ENCODE peak calls at places on chromosomes 4 and X, in seven cellular contexts. J, Y, E, Z, W, M and T are unnamed samples.

GRCh38 chr4:1812720-1813119 is 19.6 kb downstream of the FGFR3 start:
- DNase-seq in J (no peak), Y (no peak), E (no peak), Z (no peak), W (no peak), M (no peak), T (no peak)

GRCh38 chr4:26048378-26048882 is 134.4 kb downstream of the SMIM20 start:
- DNase-seq in J (peak; percentile 74), Y (peak; percentile 96), E (peak; percentile 43), Z (peak; percentile 40), W (peak; percentile 68), M (no peak), T (no peak)

GRCh38 chrX:2609431-2610238 is 81.5 kb upstream of the CD99 start:
- DNase-seq in J (no peak), Y (peak; percentile 32), E (no peak), Z (peak; percentile 36), W (no peak), M (no peak), T (no peak)

GRCh38 chr4:180947421-180947820 is 1295.8 kb upstream of the TENM3 start:
- DNase-seq in J (no peak), Y (peak; percentile 73), E (no peak), Z (no peak), W (peak; percentile 24), M (no peak), T (no peak)

GRCh38 chr4:8588196-8588470 is 4.4 kb upstream of the CPZ start:
- DNase-seq in J (no peak), Y (no peak), E (no peak), Z (no peak), W (no peak), M (no peak), T (no peak)

GRCh38 chrX:106894392-106894909 is 8.7 kb downstream of the RIPPLY1 start:
- DNase-seq in J (peak; percentile 30), Y (peak; percentile 81), E (peak; percentile 13), Z (peak; percentile 57), W (peak; percentile 79), M (no peak), T (peak; percentile 59)

GRCh38 chr4:139921551-139922184 is 232.3 kb downstream of the MAML3 start:
- DNase-seq in J (no peak), Y (no peak), E (no peak), Z (peak; percentile 60), W (no peak), M (no peak), T (no peak)

GRCh38 chr4:156377036-156377700 is 423.5 kb upstream of the CTSO start:
- DNase-seq in J (peak; percentile 11), Y (peak; percentile 69), E (no peak), Z (no peak), W (no peak), M (no peak), T (no peak)

GRCh38 chr4:38490753-38491446 is 173.1 kb upstream of the KLF3 start:
- DNase-seq in J (no peak), Y (peak; percentile 13), E (no peak), Z (no peak), W (peak; percentile 35), M (no peak), T (no peak)

GRCh38 chr4:6390357-6390756 is 82.1 kb downstream of the PPP2R2C start:
- DNase-seq in J (no peak), Y (no peak), E (no peak), Z (no peak), W (no peak), M (no peak), T (no peak)

GRCh38 chr4:94338681-94339351 is 3.8 kb downstream of the HPGDS start:
- DNase-seq in J (no peak), Y (no peak), E (no peak), Z (no peak), W (no peak), M (no peak), T (no peak)

GRCh38 chr4:17132226-17132625 is 233.8 kb upstream of the LDB2 start:
- DNase-seq in J (no peak), Y (no peak), E (no peak), Z (no peak), W (no peak), M (no peak), T (no peak)

GRCh38 chr4:36399762-36400353 is 118.4 kb downstream of the DTHD1 start:
- DNase-seq in J (no peak), Y (no peak), E (no peak), Z (peak; percentile 29), W (peak; percentile 41), M (no peak), T (peak; percentile 41)

GRCh38 chr4:14653338-14653737 is 348.9 kb upstream of the CPEB2 start:
- DNase-seq in J (no peak), Y (no peak), E (no peak), Z (no peak), W (no peak), M (no peak), T (no peak)

GRCh38 chr4:71231073-71231752 is 107.6 kb upstream of the SLC4A4 start:
- DNase-seq in J (no peak), Y (peak; percentile 82), E (peak; percentile 45), Z (peak; percentile 90), W (peak; percentile 33), M (peak; percentile 74), T (no peak)

GRCh38 chrX:39437670-39438441 is 636.6 kb downstream of the MID1IP1 start:
- DNase-seq in J (no peak), Y (no peak), E (no peak), Z (no peak), W (no peak), M (no peak), T (no peak)

GRCh38 chrX:39440734-39441305 is 639.6 kb downstream of the MID1IP1 start:
- DNase-seq in J (no peak), Y (no peak), E (no peak), Z (no peak), W (no peak), M (no peak), T (no peak)

GRCh38 chrX:39439910-39440733 is 638.9 kb downstream of the MID1IP1 start:
- DNase-seq in J (no peak), Y (no peak), E (no peak), Z (no peak), W (no peak), M (no peak), T (no peak)

GRCh38 chrX:39442332-39442731 is 641.1 kb downstream of the MID1IP1 start:
- DNase-seq in J (no peak), Y (no peak), E (no peak), Z (no peak), W (no peak), M (no peak), T (no peak)

GRCh38 chrX:39438603-39439602 is 637.6 kb downstream of the MID1IP1 start:
- DNase-seq in J (no peak), Y (no peak), E (no peak), Z (no peak), W (no peak), M (no peak), T (peak; percentile 4)
- TF ChIP-seq CTCF in J (no peak), Y (no peak), E (peak; percentile 21), Z (no peak), W (peak; percentile 30), M (peak; percentile 44), T (no peak)

DNA sequence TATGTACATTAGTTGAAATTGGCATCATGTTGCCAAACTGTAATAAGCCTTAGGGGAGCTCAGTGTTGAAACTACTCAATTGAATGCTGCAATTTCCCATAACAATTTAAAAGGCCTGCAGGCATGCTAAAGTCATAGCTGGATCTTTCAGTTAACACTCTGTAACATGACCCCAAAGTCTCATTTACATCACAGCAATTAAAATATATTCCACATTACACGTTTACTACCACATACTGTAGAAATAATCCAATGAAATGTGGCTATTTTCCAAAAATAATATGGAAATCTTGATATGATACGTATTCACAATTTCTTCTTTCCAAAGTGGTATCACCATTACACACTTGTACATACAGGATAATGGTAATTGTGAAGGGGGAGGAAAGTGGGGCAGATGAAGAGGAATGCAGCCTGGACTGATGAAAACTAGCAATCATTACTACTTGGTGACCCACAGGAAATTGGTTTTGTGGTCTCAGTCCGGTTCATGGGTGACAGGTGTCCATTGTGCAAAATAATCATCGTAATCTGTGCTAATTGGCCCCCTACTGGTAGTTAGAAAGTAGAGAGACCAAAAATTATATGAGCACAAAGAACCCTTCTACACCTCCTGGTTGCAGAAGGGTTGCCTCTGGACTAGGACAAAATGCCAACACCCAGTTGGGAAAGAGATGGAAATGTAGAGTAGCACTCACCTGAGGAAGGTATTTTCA is 63.7 kb downstream of the TENM3 start:
- DNase-seq in J (no peak), Y (no peak), E (no peak), Z (no peak), W (no peak), M (no peak), T (no peak)
- TF ChIP-seq CTCF in J (peak; percentile 32), Y (no peak), E (no peak), Z (no peak), W (no peak), M (peak; percentile 35), T (peak; percentile 24)

DNA sequence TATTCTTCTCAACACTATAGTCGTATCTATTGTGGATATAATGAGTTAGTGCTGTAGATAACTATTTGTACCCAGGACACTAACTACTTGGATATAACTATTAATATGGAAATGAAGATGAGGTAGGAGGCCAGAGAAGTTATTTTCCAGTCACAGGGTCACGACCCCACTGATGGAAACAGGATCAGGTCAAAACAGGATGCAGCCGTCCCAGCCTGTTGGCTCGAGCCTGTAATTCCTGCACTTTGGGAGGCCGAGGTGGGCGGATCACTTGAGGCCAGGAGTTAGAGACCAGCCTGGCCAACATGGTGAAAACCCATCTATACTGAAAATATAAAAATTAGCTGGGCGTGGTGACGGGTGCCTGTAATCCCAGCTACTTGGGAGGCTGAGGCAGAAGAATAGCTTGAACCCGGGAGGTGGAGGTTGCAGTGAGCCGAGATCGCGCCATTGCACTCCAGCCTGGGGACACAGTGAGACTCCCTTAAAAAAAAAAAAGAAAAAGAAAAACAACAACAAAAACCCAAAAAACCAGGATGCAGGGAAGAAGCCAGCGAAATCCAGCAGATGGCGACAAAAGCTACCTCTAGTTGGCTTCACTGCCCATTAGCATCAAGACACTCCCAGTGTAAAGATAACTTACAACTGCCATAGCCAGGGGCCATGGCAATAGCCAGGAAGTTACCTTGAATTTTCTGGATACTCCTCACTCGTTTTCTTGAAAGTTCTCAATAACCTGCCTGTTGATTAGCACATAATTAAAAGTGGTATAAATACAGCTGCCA is 37.9 kb upstream of the NKAP start:
- DNase-seq in J (no peak), Y (peak; percentile 27), E (no peak), Z (peak; percentile 26), W (peak; percentile 46), M (no peak), T (no peak)
- TF ChIP-seq CTCF in J (peak; percentile 50), Y (peak; percentile 55), E (peak; percentile 35), Z (no peak), W (peak; percentile 50), M (peak; percentile 56), T (peak; percentile 20)

DNA sequence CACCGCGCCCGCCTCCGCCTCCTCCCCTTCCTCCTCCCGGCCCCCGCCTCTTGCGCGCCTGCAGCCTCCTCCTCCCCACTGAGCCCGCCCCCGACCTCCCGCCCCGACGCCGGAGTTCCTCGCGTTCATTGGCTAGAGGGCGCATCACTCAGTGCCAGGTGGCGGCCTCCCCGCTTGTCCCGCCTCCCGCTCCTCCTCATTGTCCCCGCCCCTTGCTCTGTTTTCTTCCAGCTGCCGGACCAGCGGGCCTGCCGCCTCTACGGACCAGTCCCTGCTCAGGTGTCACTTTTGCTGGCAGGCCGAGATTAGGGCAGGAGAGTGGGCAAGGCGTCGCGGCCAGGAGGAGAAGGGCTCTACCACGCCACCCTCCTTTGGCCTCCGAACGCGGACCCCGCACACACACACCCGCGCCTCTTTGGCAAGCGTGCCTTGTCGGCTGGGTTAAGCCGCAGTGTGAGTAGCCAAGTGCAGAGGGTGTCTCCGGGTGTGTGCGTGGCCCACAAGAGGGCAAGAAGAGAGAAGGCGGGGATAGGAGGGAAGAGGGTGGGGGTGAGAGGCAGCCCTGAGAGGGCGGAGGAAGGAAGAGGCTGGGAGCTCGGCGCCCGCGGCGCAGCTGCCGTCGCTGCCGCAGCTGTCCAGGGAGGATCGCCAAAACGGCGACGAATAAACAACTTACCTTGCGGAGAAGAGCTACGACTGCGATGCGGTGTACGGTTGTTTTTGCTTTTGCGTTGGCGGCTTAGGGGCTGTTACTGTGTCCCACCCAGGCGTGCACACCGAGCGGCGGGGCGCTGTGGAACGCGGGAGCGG is 436 bp upstream of the PPP3CA start:
- DNase-seq in J (peak; percentile 93), Y (peak; percentile 97), E (peak; percentile 98), Z (peak; percentile 100), W (peak; percentile 98), M (peak; percentile 69), T (peak; percentile 100)
- TF ChIP-seq CTCF in J (no peak), Y (no peak), E (peak; percentile 8), Z (no peak), W (peak; percentile 18), M (no peak), T (no peak)